ENCODE peak calls at places on chromosomes 2 and 18, in nine cellular contexts. M, Z, D, G, E, F, Q, O and H are unnamed samples.

GRCh38 chr2:26764078-26764887 is at the start of gene SLC35F6:
- DNase-seq in M (peak; percentile 85), Z (peak; percentile 93), D (peak; percentile 87), G (peak; percentile 89), E (peak; percentile 86), F (no peak), Q (peak; percentile 86), O (peak; percentile 83), H (peak; percentile 89)

GRCh38 chr2:44124502-44124901 is 44.2 kb upstream of the PPM1B start:
- DNase-seq in M (no peak), Z (no peak), D (no peak), G (no peak), E (no peak), F (no peak), Q (no peak), O (no peak), H (no peak)

GRCh38 chr2:124810132-124810531 is 785.0 kb downstream of the CNTNAP5 start:
- DNase-seq in M (peak; percentile 3), Z (peak; percentile 65), D (no peak), G (peak; percentile 83), E (peak; percentile 37), F (no peak), Q (peak; percentile 64), O (no peak), H (peak; percentile 45)

GRCh38 chr2:238919307-238919706 is 71.4 kb downstream of the TWIST2 start:
- DNase-seq in M (no peak), Z (peak; percentile 29), D (no peak), G (no peak), E (no peak), F (peak; percentile 23), Q (no peak), O (no peak), H (no peak)

GRCh38 chr2:126106006-126106405 is 550.0 kb upstream of the GYPC start:
- DNase-seq in M (no peak), Z (no peak), D (no peak), G (no peak), E (no peak), F (no peak), Q (no peak), O (no peak), H (no peak)

GRCh38 chr18:23673725-23674124 is 11.0 kb upstream of the ANKRD29 start:
- DNase-seq in M (no peak), Z (no peak), D (no peak), G (no peak), E (no peak), F (no peak), Q (no peak), O (no peak), H (no peak)

GRCh38 chr2:20035961-20036666 is 15.3 kb downstream of the LAPTM4A start:
- DNase-seq in M (peak; percentile 42), Z (no peak), D (no peak), G (peak; percentile 57), E (no peak), F (no peak), Q (no peak), O (no peak), H (no peak)

GRCh38 chr2:158346041-158346440 is 110.5 kb downstream of the CCDC148 start:
- DNase-seq in M (no peak), Z (no peak), D (no peak), G (no peak), E (no peak), F (no peak), Q (no peak), O (no peak), H (no peak)

GRCh38 chr2:48120112-48120511 is 213.8 kb upstream of the FBXO11 start:
- DNase-seq in M (no peak), Z (no peak), D (no peak), G (no peak), E (no peak), F (no peak), Q (no peak), O (no peak), H (no peak)

GRCh38 chr2:86393521-86394490 is 47.4 kb upstream of the KDM3A start:
- DNase-seq in M (no peak), Z (peak; percentile 49), D (peak; percentile 40), G (peak; percentile 36), E (no peak), F (no peak), Q (peak; percentile 19), O (no peak), H (peak; percentile 49)

GRCh38 chr18:13266208-13267100 is 47.9 kb downstream of the LDLRAD4 start:
- DNase-seq in M (no peak), Z (peak; percentile 42), D (no peak), G (no peak), E (no peak), F (no peak), Q (no peak), O (peak; percentile 37), H (peak; percentile 64)

GRCh38 chr18:44876024-44876423 is 195.3 kb downstream of the SETBP1 start:
- DNase-seq in M (no peak), Z (no peak), D (no peak), G (no peak), E (no peak), F (no peak), Q (no peak), O (no peak), H (no peak)

GRCh38 chr2:38128653-38129052 is 52.7 kb upstream of the CYP1B1 start:
- DNase-seq in M (no peak), Z (peak; percentile 53), D (no peak), G (no peak), E (no peak), F (no peak), Q (no peak), O (peak; percentile 52), H (peak; percentile 53)

GRCh38 chr2:230318190-230319121 is 8.5 kb upstream of the SP140L start:
- DNase-seq in M (no peak), Z (no peak), D (no peak), G (no peak), E (no peak), F (no peak), Q (no peak), O (no peak), H (no peak)
- H3K4me3 ChIP-seq in M (no peak overlapping the region), Z (peak overlapping the region; percentile 10), D (no peak overlapping the region), G (no peak overlapping the region), E (no peak overlapping the region), F (no peak overlapping the region), Q (no peak overlapping the region), O (no peak overlapping the region), H (no peak overlapping the region)

DNA sequence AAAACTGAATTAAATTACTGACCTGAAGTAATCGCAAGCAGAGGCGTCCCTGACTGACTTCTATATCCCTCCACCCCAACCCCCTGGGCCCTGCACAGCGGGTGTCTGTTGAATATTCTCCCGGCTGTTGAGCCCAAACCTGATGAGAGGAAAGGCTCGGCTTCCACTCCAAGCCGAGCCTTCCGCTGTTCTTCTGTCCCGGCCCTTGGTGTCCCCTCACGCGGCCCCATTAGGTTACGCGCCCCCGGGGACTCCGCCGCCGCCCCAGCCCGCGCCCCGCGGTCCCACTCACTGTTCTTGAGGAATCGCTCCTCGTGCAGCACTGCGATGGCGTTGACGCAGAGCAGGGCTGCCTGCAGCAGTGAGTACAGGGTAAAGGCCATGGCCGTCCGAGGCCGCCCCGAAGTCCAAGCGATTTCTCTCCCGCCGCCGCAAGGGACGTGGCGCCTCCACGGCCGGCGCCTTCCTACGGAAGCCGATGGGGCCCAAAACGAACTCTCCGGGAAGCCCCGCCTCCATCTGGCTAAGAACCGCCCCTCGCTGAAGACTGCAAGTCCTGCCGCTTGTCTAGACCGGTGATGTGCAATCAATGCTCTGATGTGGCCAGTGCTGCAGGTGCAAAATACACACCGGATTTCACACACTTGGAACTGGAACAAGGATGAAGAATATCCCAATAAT is at the start of gene IER3IP1:
- DNase-seq in M (peak; percentile 88), Z (peak; percentile 96), D (peak; percentile 91), G (peak; percentile 92), E (peak; percentile 92), F (peak; percentile 90), Q (peak; percentile 95), O (peak; percentile 94), H (peak; percentile 95)
- TF ChIP-seq CTCF in M (no peak), Z (no peak), D (peak; percentile 21), G (no peak), E (no peak), F (no peak), Q (no peak), O (peak; percentile 23), H (peak; percentile 30)

GRCh38 chr2:36388472-36388871 is 32.9 kb downstream of the CRIM1 start:
- DNase-seq in M (no peak), Z (no peak), D (no peak), G (no peak), E (no peak), F (no peak), Q (no peak), O (no peak), H (no peak)
- H3K4me1 ChIP-seq in M (peaks cover 48% of the 10 kb centered on the region), Z (no peaks in the 10 kb centered on the region), D (peaks cover 7% of the 10 kb centered on the region), G (peaks cover 5% of the 10 kb centered on the region), E (peaks cover 96% of the 10 kb centered on the region), F (peaks cover 52% of the 10 kb centered on the region), Q (peaks cover 7% of the 10 kb centered on the region), O (no peaks in the 10 kb centered on the region), H (peaks cover 21% of the 10 kb centered on the region)

GRCh38 chr18:25352629-25353005 is 651 bp upstream of the ZNF521 start:
- DNase-seq in M (peak; percentile 18), Z (no peak), D (no peak), G (no peak), E (no peak), F (no peak), Q (no peak), O (no peak), H (no peak)
- H3K4me3 ChIP-seq in M (no peak overlapping the region), Z (no peak overlapping the region), D (no peak overlapping the region), G (peak overlapping the region; percentile 65), E (peak overlapping the region; percentile 37), F (no peak overlapping the region), Q (no peak overlapping the region), O (peak overlapping the region; percentile 18), H (peak overlapping the region; percentile 30)

GRCh38 chr2:191840916-191841315 is 6.0 kb downstream of the CAVIN2 start:
- DNase-seq in M (no peak), Z (no peak), D (no peak), G (no peak), E (no peak), F (no peak), Q (no peak), O (no peak), H (no peak)
- TF ChIP-seq CTCF in M (no peak), Z (no peak), D (no peak), G (no peak), E (no peak), F (no peak), Q (no peak), O (no peak), H (no peak)